ENCODE peak calls at places on chromosomes 12 and 14, in nine cellular contexts. One of them, this sample, is unnamed.

GRCh38 chr14:98582276-98582675 is 689.7 kb downstream of the BCL11B start:
- DNase-seq in HL-60: no peak
- DNase-seq in cardiac muscle cell: no peak
- DNase-seq in H4: no peak
- DNase-seq in T-helper 9 cell: no peak
- DNase-seq in substantia nigra: no peak
- DNase-seq in pons: no peak
- DNase-seq in cardiac fibroblast: no peak
- DNase-seq in AG04450: no peak
- DNase-seq in this sample: no peak

GRCh38 chr12:121637231-121637914 is 11.0 kb downstream of the ORAI1 start:
- DNase-seq in AG04450: no peak
- DNase-seq in substantia nigra: peak
- DNase-seq in H4: no peak
- DNase-seq in cardiac muscle cell: no peak
- DNase-seq in cardiac fibroblast: no peak
- DNase-seq in T-helper 9 cell: peak
- DNase-seq in pons: no peak
- DNase-seq in HL-60: no peak
- DNase-seq in this sample: peak

GRCh38 chr12:79019672-79020071 is 155.1 kb downstream of the SYT1 start:
- DNase-seq in T-helper 9 cell: no peak
- DNase-seq in substantia nigra: no peak
- DNase-seq in HL-60: no peak
- DNase-seq in H4: no peak
- DNase-seq in cardiac fibroblast: no peak
- DNase-seq in pons: no peak
- DNase-seq in AG04450: no peak
- DNase-seq in cardiac muscle cell: no peak
- DNase-seq in this sample: no peak

GRCh38 chr12:6821271-6821673 is 349 bp upstream of the GPR162 start:
- DNase-seq in cardiac muscle cell: peak
- DNase-seq in HL-60: peak
- DNase-seq in pons: peak
- DNase-seq in cardiac fibroblast: peak
- DNase-seq in AG04450: peak
- DNase-seq in T-helper 9 cell: no peak
- DNase-seq in H4: peak
- DNase-seq in substantia nigra: peak
- DNase-seq in this sample: no peak

GRCh38 chr12:3200779-3201738 is 123.9 kb downstream of the TSPAN9 start:
- DNase-seq in T-helper 9 cell: no peak
- DNase-seq in cardiac fibroblast: no peak
- DNase-seq in pons: no peak
- DNase-seq in AG04450: no peak
- DNase-seq in substantia nigra: no peak
- DNase-seq in HL-60: no peak
- DNase-seq in cardiac muscle cell: peak
- DNase-seq in H4: no peak
- DNase-seq in this sample: no peak

GRCh38 chr12:92022093-92022492 is 123.6 kb downstream of the BTG1 start:
- DNase-seq in cardiac muscle cell: no peak
- DNase-seq in pons: no peak
- DNase-seq in substantia nigra: no peak
- DNase-seq in HL-60: no peak
- DNase-seq in cardiac fibroblast: no peak
- DNase-seq in H4: no peak
- DNase-seq in T-helper 9 cell: no peak
- DNase-seq in AG04450: no peak
- DNase-seq in this sample: no peak

GRCh38 chr14:97100306-97100705 is 303.1 kb downstream of the VRK1 start:
- DNase-seq in substantia nigra: no peak
- DNase-seq in HL-60: no peak
- DNase-seq in cardiac muscle cell: no peak
- DNase-seq in cardiac fibroblast: no peak
- DNase-seq in H4: no peak
- DNase-seq in T-helper 9 cell: no peak
- DNase-seq in AG04450: no peak
- DNase-seq in pons: no peak
- DNase-seq in this sample: no peak

GRCh38 chr14:74508292-74508731 is 14.7 kb downstream of the ISCA2 start:
- DNase-seq in T-helper 9 cell: no peak
- DNase-seq in cardiac fibroblast: no peak
- DNase-seq in substantia nigra: no peak
- DNase-seq in HL-60: no peak
- DNase-seq in H4: no peak
- DNase-seq in pons: no peak
- DNase-seq in cardiac muscle cell: no peak
- DNase-seq in AG04450: no peak
- DNase-seq in this sample: no peak

GRCh38 chr14:72739446-72740405 is 154.2 kb downstream of the DPF3 start:
- DNase-seq in HL-60: no peak
- DNase-seq in pons: no peak
- DNase-seq in cardiac muscle cell: no peak
- DNase-seq in H4: no peak
- DNase-seq in substantia nigra: no peak
- DNase-seq in T-helper 9 cell: no peak
- DNase-seq in cardiac fibroblast: no peak
- DNase-seq in AG04450: no peak
- DNase-seq in this sample: no peak

GRCh38 chr12:100404769-100405407 is 48.0 kb downstream of the SLC17A8 start:
- DNase-seq in T-helper 9 cell: peak
- DNase-seq in AG04450: no peak
- DNase-seq in HL-60: peak
- DNase-seq in H4: peak
- DNase-seq in cardiac muscle cell: peak
- DNase-seq in pons: no peak
- DNase-seq in cardiac fibroblast: peak
- DNase-seq in substantia nigra: no peak
- DNase-seq in this sample: no peak

GRCh38 chr12:65853489-65854157 is 29.3 kb downstream of the HMGA2 start:
- DNase-seq in T-helper 9 cell: no peak
- DNase-seq in substantia nigra: no peak
- DNase-seq in cardiac muscle cell: no peak
- DNase-seq in H4: no peak
- DNase-seq in AG04450: no peak
- DNase-seq in HL-60: no peak
- DNase-seq in cardiac fibroblast: peak
- DNase-seq in pons: no peak
- DNase-seq in this sample: no peak

GRCh38 chr12:50545213-50545612 is 40.4 kb downstream of the DIP2B start:
- DNase-seq in HL-60: no peak
- DNase-seq in cardiac muscle cell: no peak
- DNase-seq in substantia nigra: no peak
- DNase-seq in pons: no peak
- DNase-seq in T-helper 9 cell: no peak
- DNase-seq in AG04450: no peak
- DNase-seq in H4: no peak
- DNase-seq in cardiac fibroblast: no peak
- DNase-seq in this sample: no peak

GRCh38 chr12:124428136-124428791 is 133.4 kb downstream of the RFLNA start:
- DNase-seq in substantia nigra: no peak
- DNase-seq in pons: no peak
- DNase-seq in cardiac fibroblast: peak
- DNase-seq in H4: no peak
- DNase-seq in AG04450: peak
- DNase-seq in T-helper 9 cell: no peak
- DNase-seq in HL-60: no peak
- DNase-seq in cardiac muscle cell: peak
- DNase-seq in this sample: no peak

GRCh38 chr12:89245090-89245489 is 107.2 kb downstream of the DUSP6 start:
- DNase-seq in cardiac muscle cell: peak
- DNase-seq in T-helper 9 cell: peak
- DNase-seq in H4: no peak
- DNase-seq in cardiac fibroblast: peak
- DNase-seq in HL-60: peak
- DNase-seq in substantia nigra: no peak
- DNase-seq in AG04450: no peak
- DNase-seq in pons: no peak
- DNase-seq in this sample: no peak

GRCh38 chr12:64160021-64160717 is 61.9 kb downstream of the KICS2 start:
- DNase-seq in cardiac muscle cell: peak
- DNase-seq in pons: no peak
- DNase-seq in H4: no peak
- DNase-seq in HL-60: no peak
- DNase-seq in AG04450: no peak
- DNase-seq in T-helper 9 cell: no peak
- DNase-seq in cardiac fibroblast: peak
- DNase-seq in substantia nigra: no peak
- DNase-seq in this sample: no peak

GRCh38 chr14:99324291-99324690 is 52.3 kb upstream of the BCL11B start:
- DNase-seq in H4: no peak
- DNase-seq in cardiac muscle cell: no peak
- DNase-seq in substantia nigra: no peak
- DNase-seq in cardiac fibroblast: no peak
- DNase-seq in pons: no peak
- DNase-seq in T-helper 9 cell: no peak
- DNase-seq in HL-60: no peak
- DNase-seq in AG04450: no peak
- DNase-seq in this sample: no peak

GRCh38 chr14:104596451-104596918 is 8.1 kb downstream of the TMEM179 start:
- DNase-seq in T-helper 9 cell: no peak
- DNase-seq in AG04450: no peak
- DNase-seq in H4: no peak
- DNase-seq in cardiac fibroblast: no peak
- DNase-seq in substantia nigra: no peak
- DNase-seq in HL-60: no peak
- DNase-seq in cardiac muscle cell: no peak
- DNase-seq in pons: no peak
- DNase-seq in this sample: no peak

GRCh38 chr14:23494223-23494622 is 24.7 kb downstream of the NGDN start:
- DNase-seq in HL-60: no peak
- DNase-seq in AG04450: no peak
- DNase-seq in cardiac fibroblast: no peak
- DNase-seq in H4: no peak
- DNase-seq in cardiac muscle cell: peak
- DNase-seq in T-helper 9 cell: no peak
- DNase-seq in substantia nigra: no peak
- DNase-seq in pons: no peak
- DNase-seq in this sample: no peak